ENCODE peak calls at places on chromosomes 13 and 19, in five cellular contexts. S, Z, Q, K and R are unnamed samples. For H3K4me1, the result is how much of the 10 kb centered on the place peaks cover.

GRCh38 chr13:78020861-78021260 is 102.2 kb upstream of the EDNRB start:
- DNase-seq in S (no peak), Z (no peak), Q (no peak), K (no peak), R (no peak)

GRCh38 chr19:42989851-42990250 is 36.4 kb downstream of the PSG11 start:
- DNase-seq in S (no peak), Z (no peak), Q (no peak), K (no peak), R (no peak)

GRCh38 chr19:32401992-32402391 is 3.6 kb upstream of the DPY19L3 start:
- DNase-seq in S (no peak), Z (no peak), Q (no peak), K (no peak), R (no peak)

GRCh38 chr19:16285769-16286564 is 38.7 kb upstream of the KLF2 start:
- DNase-seq in S (no peak), Z (no peak), Q (peak), K (no peak), R (no peak)

GRCh38 chr19:8149261-8150094 is at the start of gene FBN3:
- DNase-seq in S (no peak), Z (no peak), Q (no peak), K (no peak), R (no peak)

GRCh38 chr13:51283361-51283760 is 56.1 kb upstream of the SERPINE3 start:
- DNase-seq in S (no peak), Z (no peak), Q (no peak), K (no peak), R (peak)

GRCh38 chr13:20431687-20432384 is 93.8 kb downstream of the CRYL1 start:
- DNase-seq in S (no peak), Z (no peak), Q (no peak), K (no peak), R (no peak)

GRCh38 chr13:112210401-112210800 is 143.5 kb downstream of the SOX1 start:
- DNase-seq in S (no peak), Z (no peak), Q (no peak), K (no peak), R (no peak)

GRCh38 chr13:111929036-111929616 is 137.8 kb upstream of the SOX1 start:
- DNase-seq in S (no peak), Z (peak), Q (no peak), K (no peak), R (no peak)

DNA sequence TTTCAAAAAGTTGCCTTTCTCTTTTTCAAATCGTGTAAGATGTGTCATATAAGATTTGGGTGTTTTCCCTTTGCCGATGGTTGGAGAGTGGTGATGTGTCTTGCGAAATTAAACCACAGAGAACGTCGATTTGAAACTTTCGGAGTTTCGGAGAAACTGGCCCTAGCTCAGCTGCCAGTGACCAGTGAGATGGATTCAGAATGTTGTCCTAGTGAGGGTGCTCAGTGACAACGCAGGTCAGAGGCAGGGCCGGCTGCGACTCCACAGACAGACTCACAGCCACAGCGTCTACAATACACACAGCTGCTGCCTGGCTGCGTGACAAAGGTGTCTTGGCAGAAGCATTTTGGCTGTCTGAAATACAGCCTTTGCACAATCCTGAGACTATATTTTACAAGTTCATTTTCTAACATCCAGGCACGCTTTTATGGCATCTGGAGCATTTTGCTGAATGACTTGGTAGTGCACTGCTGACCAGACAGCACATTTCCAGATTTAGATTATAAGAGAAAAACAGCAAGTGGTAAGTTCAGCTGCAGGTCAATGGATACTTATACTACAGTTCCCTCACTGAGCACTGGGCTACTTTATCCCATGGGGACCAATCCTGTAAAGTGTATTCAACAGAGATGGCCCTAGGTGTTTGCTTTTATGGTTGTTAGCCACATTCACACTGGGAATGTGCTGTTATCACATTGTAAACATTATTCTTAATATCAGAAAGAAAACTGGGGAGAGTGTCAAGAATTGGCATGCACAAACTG is 207.5 kb downstream of the KCNRG start:
- DNase-seq in S (peak), Z (peak), Q (peak), K (peak), R (no peak)
- H3K27ac ChIP-seq in S (peak), Z (peak), Q (no peak), K (peak), R (no peak)

GRCh38 chr19:34733266-34733825 is 697 bp upstream of the ZNF181 start:
- DNase-seq in S (peak), Z (peak), Q (peak), K (peak), R (no peak)

GRCh38 chr19:34734601-34735103 is 609 bp downstream of the ZNF181 start:
- DNase-seq in S (no peak), Z (no peak), Q (no peak), K (no peak), R (no peak)

GRCh38 chr19:34732548-34733255 is 1.3 kb upstream of the ZNF181 start:
- DNase-seq in S (no peak), Z (no peak), Q (no peak), K (no peak), R (no peak)

GRCh38 chr19:34731964-34732363 is 2.1 kb upstream of the ZNF181 start:
- DNase-seq in S (no peak), Z (no peak), Q (no peak), K (no peak), R (no peak)

DNA sequence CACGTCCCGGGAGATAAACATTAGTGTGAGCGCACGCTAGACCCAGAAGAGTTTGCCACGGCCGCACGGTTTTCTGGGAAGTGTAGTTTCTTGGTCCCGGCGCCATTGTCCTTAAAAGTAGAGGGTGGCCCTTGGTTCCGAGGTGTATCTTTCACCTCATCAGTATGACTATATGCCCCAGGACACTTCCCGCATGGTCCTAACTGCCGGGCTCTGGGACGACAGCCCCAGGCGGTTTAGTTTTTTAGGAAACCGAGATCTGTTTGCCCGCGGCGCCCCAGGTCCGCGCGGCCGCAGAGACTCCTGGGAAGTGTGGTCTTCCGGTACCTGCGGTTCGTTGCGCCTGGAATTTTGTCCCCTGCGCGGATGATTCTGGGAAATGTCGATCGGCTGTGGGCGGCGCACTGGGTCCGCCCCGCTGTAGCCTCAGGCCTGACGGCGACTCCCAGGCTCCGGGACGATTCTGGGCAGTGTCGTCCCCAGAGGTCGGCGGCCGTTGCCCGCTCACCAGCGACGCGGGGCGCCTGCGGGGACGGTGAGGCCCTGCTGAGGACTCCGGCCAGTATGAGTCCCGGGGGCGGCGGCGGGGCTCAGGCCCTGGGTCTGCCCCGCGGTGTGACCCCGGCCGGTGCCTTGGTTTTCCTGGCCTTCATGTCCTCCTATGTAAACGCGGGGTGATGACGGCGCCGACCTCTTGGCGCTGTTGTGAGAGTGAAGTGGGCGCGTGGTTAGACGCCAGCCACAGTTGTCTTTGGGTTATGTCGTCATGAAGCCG is at the start of gene ZNF181:
- DNase-seq in S (peak), Z (peak), Q (peak), K (peak), R (peak)
- TF ChIP-seq POLR2A in S (peak), Z (no peak), Q (no peak), K (peak), R (no peak)

DNA sequence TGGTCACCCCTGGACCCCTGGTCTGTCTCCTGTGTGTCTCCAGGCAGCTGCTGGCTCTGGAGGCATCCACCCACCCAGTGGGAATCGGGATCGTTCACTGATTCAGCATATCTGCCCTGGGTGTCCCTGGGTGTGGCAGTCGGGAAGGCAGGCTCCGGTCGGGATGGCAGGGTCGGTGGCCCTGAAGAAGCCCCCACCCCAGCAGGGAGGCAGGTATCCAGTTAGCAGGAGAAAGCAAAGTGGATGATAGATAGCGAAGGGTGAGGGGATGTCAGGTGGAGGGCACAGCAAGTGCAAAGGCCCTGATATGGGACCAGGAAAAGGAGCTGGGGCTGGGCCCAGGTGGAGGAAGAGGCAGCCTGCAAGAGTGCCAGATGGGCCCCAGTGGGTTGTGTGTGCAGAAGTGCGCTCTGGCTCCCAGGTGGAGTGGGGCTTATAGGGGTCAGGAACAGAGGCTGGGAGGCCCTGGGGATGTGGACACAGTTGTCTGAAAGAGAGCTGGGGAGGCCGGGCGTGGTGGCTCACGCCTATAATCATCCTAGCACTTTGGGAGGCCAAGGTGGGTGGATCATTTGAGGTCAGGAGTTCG is 2.3 kb downstream of the SSBP4 start:
- DNase-seq in S (peak), Z (no peak), Q (no peak), K (no peak), R (no peak)
- H3K4me1 ChIP-seq in S (under half), Z (half or more), Q (half or more), K (under half), R (half or more)

GRCh38 chr13:45295536-45295935 is 45.4 kb downstream of the TPT1 start:
- DNase-seq in S (no peak), Z (no peak), Q (peak), K (peak), R (no peak)

GRCh38 chr13:45297456-45298205 is 43.4 kb downstream of the TPT1 start:
- DNase-seq in S (no peak), Z (no peak), Q (no peak), K (no peak), R (no peak)

GRCh38 chr13:45289936-45290563 is 50.9 kb downstream of the TPT1 start:
- DNase-seq in S (no peak), Z (no peak), Q (no peak), K (no peak), R (no peak)

GRCh38 chr13:45296259-45296658 is 44.7 kb downstream of the TPT1 start:
- DNase-seq in S (no peak), Z (no peak), Q (no peak), K (no peak), R (no peak)

DNA sequence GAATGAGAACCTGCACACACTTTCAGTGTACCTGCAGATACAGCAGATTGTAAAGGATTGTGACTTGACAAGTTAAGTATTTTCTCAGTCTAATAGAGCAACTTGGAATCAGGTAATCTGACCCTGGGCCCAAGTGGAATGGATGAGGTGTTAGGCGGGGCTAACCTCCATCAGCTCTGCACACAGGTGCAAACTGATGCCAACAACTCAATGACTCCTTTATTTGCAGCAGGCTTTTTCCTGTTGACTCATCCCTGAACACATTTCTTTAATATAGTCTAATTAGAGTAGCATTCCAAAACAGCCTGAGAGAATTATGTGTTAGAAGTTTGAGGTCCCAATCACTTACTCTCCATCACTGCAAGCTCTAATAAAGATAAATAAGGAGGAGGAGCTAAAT is 48.8 kb downstream of the TPT1 start:
- DNase-seq in S (no peak), Z (no peak), Q (no peak), K (no peak), R (no peak)
- H3K27ac ChIP-seq in S (no peak), Z (no peak), Q (no peak), K (no peak), R (no peak)

GRCh38 chr19:10092648-10093294 is 6.7 kb downstream of the SHFL start:
- DNase-seq in S (no peak), Z (peak), Q (no peak), K (no peak), R (no peak)

GRCh38 chr19:10093295-10094186 is 7.4 kb downstream of the SHFL start:
- DNase-seq in S (peak), Z (peak), Q (no peak), K (no peak), R (no peak)

GRCh38 chr19:10095622-10095947 is 6.9 kb downstream of the ANGPTL6 start:
- DNase-seq in S (no peak), Z (no peak), Q (no peak), K (no peak), R (no peak)

GRCh38 chr19:10096615-10096963 is 5.9 kb downstream of the ANGPTL6 start:
- DNase-seq in S (peak), Z (no peak), Q (peak), K (no peak), R (no peak)

GRCh38 chr19:10095948-10096614 is 6.4 kb downstream of the ANGPTL6 start:
- DNase-seq in S (peak), Z (peak), Q (peak), K (peak), R (no peak)
- TF ChIP-seq POLR2A in S (peak), Z (peak), Q (no peak), K (peak), R (no peak)

GRCh38 chr19:13071444-13072205 is 31.0 kb downstream of the LYL1 start:
- DNase-seq in S (no peak), Z (no peak), Q (no peak), K (no peak), R (no peak)
- H3K4me1 ChIP-seq in S (under half), Z (under half), Q (under half), K (under half), R (half or more)

GRCh38 chr13:73984201-73984600 is 150.0 kb downstream of the KLF12 start:
- DNase-seq in S (no peak), Z (no peak), Q (no peak), K (no peak), R (no peak)

GRCh38 chr13:73983109-73983508 is 151.1 kb downstream of the KLF12 start:
- DNase-seq in S (no peak), Z (no peak), Q (no peak), K (no peak), R (no peak)

GRCh38 chr13:73987618-73988017 is 146.6 kb downstream of the KLF12 start:
- DNase-seq in S (no peak), Z (no peak), Q (no peak), K (no peak), R (no peak)

GRCh38 chr13:73984949-73985691 is 149.1 kb downstream of the KLF12 start:
- DNase-seq in S (no peak), Z (no peak), Q (no peak), K (no peak), R (no peak)

GRCh38 chr13:73985789-73986188 is 148.4 kb downstream of the KLF12 start:
- DNase-seq in S (no peak), Z (no peak), Q (no peak), K (no peak), R (no peak)
- H3K27ac ChIP-seq in S (no peak), Z (no peak), Q (no peak), K (no peak), R (no peak)

GRCh38 chr13:110702089-110702488 is 3.8 kb downstream of the CARS2 start:
- DNase-seq in S (no peak), Z (no peak), Q (no peak), K (no peak), R (no peak)

GRCh38 chr13:110706570-110707378 is 858 bp upstream of the CARS2 start:
- DNase-seq in S (no peak), Z (peak), Q (no peak), K (no peak), R (no peak)

GRCh38 chr13:110702591-110703526 is 3.1 kb downstream of the CARS2 start:
- DNase-seq in S (peak), Z (peak), Q (no peak), K (no peak), R (no peak)

GRCh38 chr13:110705356-110705825 is 525 bp downstream of the CARS2 start:
- DNase-seq in S (peak), Z (no peak), Q (no peak), K (no peak), R (no peak)

DNA sequence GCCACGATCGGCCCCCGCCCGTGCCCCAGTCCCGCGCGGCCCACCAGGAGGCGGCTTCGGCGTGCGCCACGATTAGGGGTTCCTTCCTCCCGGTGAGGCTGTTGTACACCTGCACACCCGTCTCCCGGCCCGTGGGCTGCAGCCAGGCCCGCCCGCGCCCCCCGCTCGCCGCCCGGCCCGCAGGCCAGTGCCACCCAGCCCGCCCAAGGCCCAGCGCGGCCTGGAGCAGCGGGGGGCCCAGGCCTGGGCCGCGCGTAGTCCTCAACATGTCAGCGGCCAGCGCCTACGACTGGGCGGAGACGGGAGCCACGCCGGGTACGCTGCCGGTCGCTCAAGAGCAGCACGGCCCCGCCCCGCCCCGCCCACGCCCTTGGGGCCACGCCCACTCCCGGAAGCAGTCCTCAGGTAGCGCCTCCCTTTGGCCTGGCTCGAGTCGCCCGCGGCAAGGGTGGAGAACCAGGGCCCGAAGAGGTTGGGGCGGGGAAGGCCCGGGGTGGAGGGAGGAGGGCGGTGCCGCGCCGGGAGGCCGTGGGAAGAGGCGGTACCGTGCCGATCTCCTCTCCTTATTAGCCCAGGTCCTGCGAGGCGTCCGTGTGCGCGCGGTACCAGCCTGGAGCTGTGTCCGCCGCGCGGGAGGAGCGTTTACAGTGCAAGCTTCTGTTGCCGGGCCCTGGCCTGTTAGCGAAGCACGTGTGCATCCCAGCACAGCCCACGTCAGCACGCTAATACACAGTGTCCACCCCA is at the start of gene CARS2:
- DNase-seq in S (peak), Z (peak), Q (peak), K (peak), R (peak)
- TF ChIP-seq POLR2A in S (peak), Z (peak), Q (no peak), K (peak), R (no peak)

DNA sequence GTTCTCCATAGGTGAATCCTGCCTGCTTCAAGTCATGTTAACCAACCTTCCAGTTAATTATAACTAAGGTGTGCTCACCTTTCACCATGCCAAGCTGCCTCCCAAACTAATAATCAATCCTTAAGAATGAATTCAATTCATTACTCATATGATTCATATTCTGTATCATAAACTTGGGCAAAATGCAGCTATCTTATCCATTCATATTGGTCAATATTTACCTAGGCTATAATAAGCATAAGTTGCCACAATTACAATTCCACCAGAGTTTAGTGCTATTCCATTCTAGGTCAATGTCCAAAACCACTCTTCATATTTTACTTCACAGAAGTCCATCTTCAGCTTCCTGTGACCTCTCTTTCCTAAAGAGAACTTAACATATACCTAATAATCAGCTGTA is 13.4 kb downstream of the ELF1 start:
- DNase-seq in S (no peak), Z (no peak), Q (no peak), K (no peak), R (no peak)
- H3K4me1 ChIP-seq in S (under half), Z (half or more), Q (under half), K (under half), R (half or more)

GRCh38 chr13:105806335-105806920 is 729.0 kb downstream of the EFNB2 start:
- DNase-seq in S (no peak), Z (no peak), Q (no peak), K (no peak), R (no peak)
- H3K27ac ChIP-seq in S (no peak), Z (no peak), Q (no peak), K (no peak), R (no peak)